ENCODE peak calls at places on chromosomes 6 and 20, in four cellular contexts. A is HL-60, B is GM12878, I is K562. S is an unnamed sample.

GRCh38 chr6:36821581-36822335 is 17.5 kb downstream of the CPNE5 start:
- DNase-seq in A (no peak), B (no peak), I (no peak), S (no peak)

GRCh38 chr20:20568604-20569205 is 143.7 kb downstream of the RALGAPA2 start:
- DNase-seq in A (no peak), B (no peak), I (peak; percentile 5), S (no peak)

GRCh38 chr6:133101790-133102189 is 139.4 kb upstream of the EYA4 start:
- DNase-seq in A (no peak), B (no peak), I (no peak), S (no peak)

GRCh38 chr6:7138921-7139358 is 31.2 kb downstream of the RREB1 start:
- DNase-seq in A (no peak), B (no peak), I (no peak), S (no peak)

GRCh38 chr6:50821431-50822077 is 2.9 kb downstream of the TFAP2B start:
- DNase-seq in A (no peak), B (no peak), I (no peak), S (no peak)

GRCh38 chr6:170063851-170064617 is 226.8 kb downstream of the DLL1 start:
- DNase-seq in A (no peak), B (no peak), I (no peak), S (no peak)

GRCh38 chr6:84052204-84052882 is 18.8 kb downstream of the MRAP2 start:
- DNase-seq in A (no peak), B (no peak), I (peak; percentile 55), S (no peak)

GRCh38 chr6:345747-346388 is 45.7 kb upstream of the IRF4 start:
- DNase-seq in A (no peak), B (no peak), I (no peak), S (no peak)

GRCh38 chr6:31652925-31653724 is 664 bp upstream of the BAG6 start:
- DNase-seq in A (peak; percentile 93), B (no peak), I (peak; percentile 94), S (peak; percentile 83)

GRCh38 chr6:132063204-132063603 is 112.0 kb upstream of the CCN2 start:
- DNase-seq in A (no peak), B (no peak), I (no peak), S (no peak)

GRCh38 chr6:50259903-50260302 is 210.2 kb upstream of the DEFB112 start:
- DNase-seq in A (no peak), B (no peak), I (no peak), S (no peak)

GRCh38 chr6:160082627-160083026 is 39.0 kb upstream of the SLC22A1 start:
- DNase-seq in A (no peak), B (no peak), I (no peak), S (no peak)

GRCh38 chr6:69887026-69887425 is 20.7 kb downstream of the COL19A1 start:
- DNase-seq in A (no peak), B (no peak), I (no peak), S (no peak)

GRCh38 chr6:158649289-158650143 is at the start of gene SYTL3:
- DNase-seq in A (peak; percentile 43), B (peak; percentile 95), I (no peak), S (no peak)

GRCh38 chr6:164502838-164503237 is 806.6 kb downstream of the C6orf118 start:
- DNase-seq in A (no peak), B (peak; percentile 19), I (no peak), S (no peak)

GRCh38 chr6:94736231-94736630 is 841.1 kb upstream of the MANEA start:
- DNase-seq in A (no peak), B (no peak), I (no peak), S (no peak)

GRCh38 chr6:33279971-33280511 is 3.1 kb downstream of the B3GALT4 start:
- DNase-seq in A (no peak), B (no peak), I (peak; percentile 76), S (no peak)

GRCh38 chr6:3522561-3523287 is 65.9 kb upstream of the SLC22A23 start:
- DNase-seq in A (no peak), B (no peak), I (no peak), S (no peak)

GRCh38 chr6:75563032-75563431 is 38.6 kb upstream of the SENP6 start:
- DNase-seq in A (no peak), B (no peak), I (no peak), S (no peak)

GRCh38 chr6:105648276-105648675 is 245.4 kb upstream of the PREP start:
- DNase-seq in A (no peak), B (no peak), I (no peak), S (no peak)

GRCh38 chr6:135182120-135182992 is 1.2 kb downstream of the MYB start:
- DNase-seq in A (peak; percentile 14), B (no peak), I (peak; percentile 46), S (no peak)

GRCh38 chr20:19757973-19758887 is at the start of gene RIN2:
- DNase-seq in A (no peak), B (no peak), I (peak; percentile 7), S (no peak)

GRCh38 chr6:169173532-169174268 is 79.9 kb downstream of the THBS2 start:
- DNase-seq in A (no peak), B (no peak), I (no peak), S (no peak)

GRCh38 chr6:88662653-88663174 is 300.7 kb downstream of the RNGTT start:
- DNase-seq in A (no peak), B (peak; percentile 63), I (no peak), S (no peak)

GRCh38 chr20:49450281-49450707 is 32.2 kb downstream of the KCNB1 start:
- DNase-seq in A (no peak), B (no peak), I (no peak), S (no peak)

GRCh38 chr6:33817520-33817919 is 13.7 kb upstream of the MLN start:
- DNase-seq in A (no peak), B (no peak), I (no peak), S (no peak)

GRCh38 chr20:57451759-57452661 is 60.8 kb downstream of the RBM38 start:
- DNase-seq in A (peak; percentile 97), B (no peak), I (peak; percentile 72), S (no peak)

GRCh38 chr6:170137176-170137891 is 153.5 kb downstream of the DLL1 start:
- DNase-seq in A (no peak), B (no peak), I (no peak), S (no peak)

GRCh38 chr20:4076671-4077070 is 61.3 kb upstream of the RNF24 start:
- DNase-seq in A (no peak), B (no peak), I (no peak), S (no peak)

GRCh38 chr20:45405566-45406259 is 2.4 kb upstream of the DBNDD2 start:
- DNase-seq in A (no peak), B (no peak), I (peak; percentile 50), S (no peak)

GRCh38 chr6:18491303-18492090 is 104.3 kb downstream of the RNF144B start:
- DNase-seq in A (no peak), B (no peak), I (no peak), S (no peak)

GRCh38 chr20:21336455-21337151 is 33.5 kb downstream of the XRN2 start:
- DNase-seq in A (no peak), B (no peak), I (no peak), S (no peak)

GRCh38 chr6:144662812-144663211 is 377.7 kb downstream of the UTRN start:
- DNase-seq in A (no peak), B (no peak), I (no peak), S (no peak)

GRCh38 chr20:62409935-62410741 is 3.1 kb upstream of the CABLES2 start:
- DNase-seq in A (no peak), B (no peak), I (peak; percentile 72), S (peak; percentile 74)

DNA sequence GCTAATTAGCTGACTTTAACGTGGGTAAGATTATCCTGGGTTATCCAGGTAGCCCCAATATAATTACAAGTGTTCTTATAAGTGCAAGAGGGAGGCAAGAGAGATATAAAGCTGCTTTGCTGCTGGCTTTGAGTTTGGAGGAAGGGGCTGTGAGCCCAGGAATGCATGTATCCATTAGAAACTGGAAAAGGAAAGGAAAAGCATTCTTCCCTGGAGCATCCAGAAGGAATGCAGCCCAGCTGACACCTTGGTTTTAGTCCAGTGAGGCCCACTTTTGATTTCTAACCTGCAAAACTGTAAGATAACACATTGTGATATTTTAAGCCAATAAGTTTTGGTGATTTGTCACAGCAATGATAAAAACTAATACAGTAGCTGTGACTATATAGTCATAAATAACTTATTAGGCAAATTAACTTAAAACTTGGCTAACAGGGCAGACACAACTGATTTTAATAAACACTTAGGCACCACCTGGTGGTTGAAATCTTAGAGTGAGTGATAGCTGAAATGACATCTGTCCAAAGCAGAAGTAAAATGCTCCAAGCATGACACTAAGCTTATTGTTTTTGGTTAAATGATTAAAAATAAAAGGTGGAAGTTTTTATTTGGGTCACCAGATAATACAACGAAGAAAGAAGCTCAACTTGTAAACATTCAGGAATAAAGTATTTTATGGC is 35.6 kb downstream of the ADGRF4 start:
- DNase-seq in A (peak; percentile 1), B (peak; percentile 7), I (no peak), S (no peak)
- TF ChIP-seq SPI1 in A (no peak), B (no peak), I (no peak), S (no peak)

GRCh38 chr6:48325701-48326100 is 214.7 kb upstream of the PTCHD4 start:
- DNase-seq in A (no peak), B (no peak), I (no peak), S (no peak)
- TF ChIP-seq SPI1 in A (no peak), B (no peak), I (no peak), S (no peak)

DNA sequence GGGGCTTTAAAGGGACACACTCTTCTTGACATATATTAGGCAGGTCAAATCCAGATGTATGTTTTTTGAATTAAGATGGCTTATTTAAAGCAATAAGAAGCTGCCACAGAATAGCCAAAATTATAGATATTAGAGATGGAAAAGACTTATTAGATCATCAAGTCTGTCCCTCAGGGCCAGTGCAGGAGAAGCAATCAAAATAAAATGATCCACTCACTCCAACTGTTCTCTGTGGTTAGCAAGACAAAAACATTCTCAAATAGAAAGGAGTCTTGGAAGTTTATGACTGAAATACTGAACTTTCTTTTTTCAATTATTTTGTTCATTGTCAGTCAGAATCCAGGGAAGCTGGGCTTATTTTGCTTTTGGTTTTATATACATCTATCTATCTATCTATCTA is 462.9 kb downstream of the CDC5L start:
- DNase-seq in A (no peak), B (no peak), I (no peak), S (no peak)
- TF ChIP-seq SPI1 in A (no peak), B (no peak), I (no peak), S (no peak)

GRCh38 chr6:110999634-111000270 is 17.9 kb downstream of the RPF2 start:
- DNase-seq in A (no peak), B (no peak), I (no peak), S (no peak)
- TF ChIP-seq SPI1 in A (no peak), B (no peak), I (no peak), S (no peak)

S was measured in GM12891.